ENCODE peak calls at places on chromosomes 7 and 10, in ten cellular contexts. W, F, T, U, P, V, X, N, J and M are unnamed samples. For H3K4me1, the result is how much of the 10 kb centered on the place peaks cover.

GRCh38 chr7:43516581-43517342 is 66.1 kb upstream of the STK17A start:
- DNase-seq in W (no peak), F (no peak), T (no peak), U (no peak), P (no peak), V (no peak), X (no peak), N (no peak), J (peak), M (no peak)

GRCh38 chr10:88048312-88048711 is 184.9 kb downstream of the PTEN start:
- DNase-seq in W (no peak), F (no peak), T (no peak), U (no peak), P (no peak), V (no peak), X (no peak), N (no peak), J (peak), M (no peak)

GRCh38 chr10:63171926-63172325 is 38.8 kb downstream of the NRBF2 start:
- DNase-seq in W (no peak), F (no peak), T (no peak), U (no peak), P (no peak), V (no peak), X (no peak), N (no peak), J (no peak), M (no peak)

GRCh38 chr7:67870396-67870795 is 873.8 kb downstream of the TYW1 start:
- DNase-seq in W (no peak), F (no peak), T (no peak), U (no peak), P (no peak), V (no peak), X (no peak), N (no peak), J (no peak), M (no peak)

GRCh38 chr7:66883716-66884115 is 37.3 kb upstream of the TMEM248 start:
- DNase-seq in W (no peak), F (no peak), T (no peak), U (no peak), P (no peak), V (no peak), X (no peak), N (no peak), J (peak), M (no peak)

GRCh38 chr7:21767300-21767900 is 178.3 kb downstream of the CDCA7L start:
- DNase-seq in W (no peak), F (peak), T (peak), U (peak), P (peak), V (no peak), X (no peak), N (peak), J (peak), M (peak)

GRCh38 chr10:122143238-122143841 is 127.8 kb upstream of the BTBD16 start:
- DNase-seq in W (no peak), F (no peak), T (no peak), U (no peak), P (no peak), V (no peak), X (no peak), N (no peak), J (no peak), M (no peak)

GRCh38 chr7:74010407-74010806 is 17.6 kb upstream of the ELN start:
- DNase-seq in W (no peak), F (no peak), T (no peak), U (no peak), P (no peak), V (no peak), X (no peak), N (no peak), J (peak), M (no peak)

DNA sequence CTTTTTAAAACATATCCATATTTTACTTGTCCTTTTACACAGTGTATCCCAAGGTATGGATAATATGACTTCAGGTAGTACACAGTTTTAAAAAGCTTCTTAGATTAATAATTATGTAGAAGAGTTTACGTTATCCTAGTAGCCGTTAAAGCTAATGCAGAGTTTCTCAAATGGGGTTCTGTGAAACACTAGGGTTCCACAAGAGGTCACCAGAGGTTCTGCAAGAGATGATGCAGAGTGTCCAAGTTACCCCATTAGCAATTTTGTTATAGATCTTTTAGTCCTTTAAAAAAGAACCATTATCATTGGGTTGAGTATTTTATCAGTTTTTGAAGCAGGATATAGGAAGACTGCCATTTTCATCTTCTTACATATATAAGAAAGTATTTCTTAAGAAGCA is 298.9 kb upstream of the HPS1 start:
- DNase-seq in W (no peak), F (no peak), T (no peak), U (no peak), P (no peak), V (no peak), X (no peak), N (no peak), J (no peak), M (no peak)
- TF ChIP-seq CTCF in W (no peak), F (no peak), T (no peak), U (no peak), P (no peak), V (no peak), X (no peak), N (no peak), J (no peak), M (no peak)

DNA sequence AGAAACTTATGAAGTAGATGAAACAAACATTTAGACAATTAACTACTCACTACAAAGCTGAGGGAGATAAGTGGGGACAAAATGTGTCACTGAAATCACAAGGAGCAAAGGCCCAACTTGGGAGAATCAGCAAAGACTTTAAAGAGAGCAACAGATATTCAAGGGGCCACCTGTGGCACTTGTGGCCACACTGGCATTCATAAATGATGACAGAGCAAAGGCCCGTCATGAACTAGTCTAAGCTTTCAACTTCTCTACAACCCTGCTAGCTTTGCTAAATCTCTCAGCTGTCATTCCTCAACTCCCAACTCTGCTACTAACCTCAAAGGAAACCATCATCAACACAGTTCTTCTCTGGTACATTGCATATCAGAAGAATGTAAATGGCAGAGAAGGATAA is 178.4 kb downstream of the CPEB3 start:
- DNase-seq in W (no peak), F (no peak), T (no peak), U (no peak), P (no peak), V (no peak), X (no peak), N (no peak), J (no peak), M (no peak)
- H3K4me1 ChIP-seq in W (under half), F (under half), T (under half), U (under half), P (under half), V (under half), X (under half), N (under half), J (under half), M (half or more)

GRCh38 chr7:102450242-102450641 is 14.4 kb downstream of the ALKBH4 start:
- DNase-seq in W (no peak), F (no peak), T (peak), U (no peak), P (no peak), V (no peak), X (no peak), N (no peak), J (no peak), M (no peak)
- TF ChIP-seq CTCF in W (no peak), F (peak), T (no peak), U (peak), P (peak), V (peak), X (no peak), N (no peak), J (no peak), M (no peak)

GRCh38 chr10:79436850-79437103 is 8.6 kb downstream of the ZCCHC24 start:
- DNase-seq in W (no peak), F (peak), T (no peak), U (no peak), P (no peak), V (no peak), X (no peak), N (no peak), J (no peak), M (no peak)
- H3K4me1 ChIP-seq in W (half or more), F (under half), T (half or more), U (under half), P (under half), V (half or more), X (half or more), N (half or more), J (half or more), M (under half)